ENCODE peak calls at places on chromosomes 11 and 22, in six cellular contexts. One of them, this sample, is unnamed.

GRCh38 chr22:30121988-30122387 is 41.7 kb downstream of the HORMAD2 start:
- ATAC-seq in left lobe of liver: no peak
- ATAC-seq in activated B cell treated with CpG ODN at 0.5 μM for 24 hours: no peak
- ATAC-seq in PC-3: no peak
- ATAC-seq in upper lobe of right lung: no peak
- ATAC-seq in left lung: no peak
- ATAC-seq in this sample: no peak

GRCh38 chr22:37762389-37762836 is 45.3 kb upstream of the GCAT start:
- ATAC-seq in left lobe of liver: no peak
- ATAC-seq in activated B cell treated with CpG ODN at 0.5 μM for 24 hours: no peak
- ATAC-seq in PC-3: no peak
- ATAC-seq in upper lobe of right lung: no peak
- ATAC-seq in left lung: no peak
- ATAC-seq in this sample: no peak

GRCh38 chr11:73157141-73158010 is 15.3 kb upstream of the FCHSD2 start:
- ATAC-seq in left lobe of liver: peak; percentile 42
- ATAC-seq in activated B cell treated with CpG ODN at 0.5 μM for 24 hours: peak; percentile 51
- ATAC-seq in PC-3: no peak
- ATAC-seq in upper lobe of right lung: peak; percentile 76
- ATAC-seq in left lung: peak; percentile 72
- ATAC-seq in this sample: peak; percentile 52

GRCh38 chr11:34588023-34588422 is 32.9 kb upstream of the EHF start:
- ATAC-seq in left lobe of liver: no peak
- ATAC-seq in activated B cell treated with CpG ODN at 0.5 μM for 24 hours: no peak
- ATAC-seq in PC-3: no peak
- ATAC-seq in upper lobe of right lung: no peak
- ATAC-seq in left lung: no peak
- ATAC-seq in this sample: no peak

GRCh38 chr11:131422491-131422890 is 52.1 kb downstream of the NTM start:
- ATAC-seq in left lobe of liver: no peak
- ATAC-seq in activated B cell treated with CpG ODN at 0.5 μM for 24 hours: no peak
- ATAC-seq in PC-3: no peak
- ATAC-seq in upper lobe of right lung: no peak
- ATAC-seq in left lung: peak; percentile 55
- ATAC-seq in this sample: no peak

GRCh38 chr11:7467652-7468051 is 17.7 kb upstream of the OLFML1 start:
- ATAC-seq in left lobe of liver: no peak
- ATAC-seq in activated B cell treated with CpG ODN at 0.5 μM for 24 hours: peak; percentile 18
- ATAC-seq in PC-3: no peak
- ATAC-seq in upper lobe of right lung: no peak
- ATAC-seq in left lung: no peak
- ATAC-seq in this sample: no peak

GRCh38 chr11:114295676-114296081 is 520 bp upstream of the NNMT start:
- ATAC-seq in left lobe of liver: no peak
- ATAC-seq in activated B cell treated with CpG ODN at 0.5 μM for 24 hours: no peak
- ATAC-seq in PC-3: no peak
- ATAC-seq in upper lobe of right lung: no peak
- ATAC-seq in left lung: peak; percentile 8
- ATAC-seq in this sample: peak; percentile 26

GRCh38 chr11:225734-226453 is 10.2 kb downstream of the SIRT3 start:
- ATAC-seq in left lobe of liver: no peak
- ATAC-seq in activated B cell treated with CpG ODN at 0.5 μM for 24 hours: peak; percentile 90
- ATAC-seq in PC-3: no peak
- ATAC-seq in upper lobe of right lung: peak; percentile 87
- ATAC-seq in left lung: peak; percentile 98
- ATAC-seq in this sample: no peak

GRCh38 chr11:59859695-59860094 is 6.6 kb downstream of the TCN1 start:
- ATAC-seq in left lobe of liver: no peak
- ATAC-seq in activated B cell treated with CpG ODN at 0.5 μM for 24 hours: no peak
- ATAC-seq in PC-3: no peak
- ATAC-seq in upper lobe of right lung: no peak
- ATAC-seq in left lung: no peak
- ATAC-seq in this sample: no peak

GRCh38 chr11:44016546-44017442 is 31.0 kb upstream of the ACCSL start:
- ATAC-seq in left lobe of liver: no peak
- ATAC-seq in activated B cell treated with CpG ODN at 0.5 μM for 24 hours: no peak
- ATAC-seq in PC-3: peak; percentile 18
- ATAC-seq in upper lobe of right lung: no peak
- ATAC-seq in left lung: no peak
- ATAC-seq in this sample: no peak

GRCh38 chr22:17945156-17945850 is 79.1 kb downstream of the MICAL3 start:
- ATAC-seq in left lobe of liver: no peak
- ATAC-seq in activated B cell treated with CpG ODN at 0.5 μM for 24 hours: no peak
- ATAC-seq in PC-3: no peak
- ATAC-seq in upper lobe of right lung: no peak
- ATAC-seq in left lung: no peak
- ATAC-seq in this sample: no peak

GRCh38 chr11:250274-250673 is 13.5 kb downstream of the PSMD13 start:
- ATAC-seq in left lobe of liver: no peak
- ATAC-seq in activated B cell treated with CpG ODN at 0.5 μM for 24 hours: no peak
- ATAC-seq in PC-3: no peak
- ATAC-seq in upper lobe of right lung: no peak
- ATAC-seq in left lung: no peak
- ATAC-seq in this sample: no peak

GRCh38 chr22:25161017-25161915 is 38.4 kb upstream of the CRYBB3 start:
- ATAC-seq in left lobe of liver: no peak
- ATAC-seq in activated B cell treated with CpG ODN at 0.5 μM for 24 hours: no peak
- ATAC-seq in PC-3: no peak
- ATAC-seq in upper lobe of right lung: no peak
- ATAC-seq in left lung: no peak
- ATAC-seq in this sample: no peak

GRCh38 chr11:32400196-32400595 is 35.1 kb downstream of the WT1 start:
- ATAC-seq in left lobe of liver: no peak
- ATAC-seq in activated B cell treated with CpG ODN at 0.5 μM for 24 hours: no peak
- ATAC-seq in PC-3: no peak
- ATAC-seq in upper lobe of right lung: no peak
- ATAC-seq in left lung: no peak
- ATAC-seq in this sample: peak; percentile 31

GRCh38 chr11:3972431-3972830 is 117.0 kb downstream of the STIM1 start:
- ATAC-seq in left lobe of liver: no peak
- ATAC-seq in activated B cell treated with CpG ODN at 0.5 μM for 24 hours: no peak
- ATAC-seq in PC-3: no peak
- ATAC-seq in upper lobe of right lung: no peak
- ATAC-seq in left lung: no peak
- ATAC-seq in this sample: no peak

GRCh38 chr11:88178211-88178610 is 3.0 kb upstream of the RAB38 start:
- ATAC-seq in left lobe of liver: no peak
- ATAC-seq in activated B cell treated with CpG ODN at 0.5 μM for 24 hours: no peak
- ATAC-seq in PC-3: no peak
- ATAC-seq in upper lobe of right lung: no peak
- ATAC-seq in left lung: no peak
- ATAC-seq in this sample: no peak

GRCh38 chr11:6850526-6850925 is 5.0 kb downstream of the OR10A5 start:
- ATAC-seq in left lobe of liver: no peak
- ATAC-seq in activated B cell treated with CpG ODN at 0.5 μM for 24 hours: no peak
- ATAC-seq in PC-3: no peak
- ATAC-seq in upper lobe of right lung: no peak
- ATAC-seq in left lung: no peak
- ATAC-seq in this sample: no peak

GRCh38 chr11:44865866-44866272 is 84.8 kb downstream of the TP53I11 start:
- ATAC-seq in left lobe of liver: peak; percentile 97
- ATAC-seq in activated B cell treated with CpG ODN at 0.5 μM for 24 hours: no peak
- ATAC-seq in PC-3: no peak
- ATAC-seq in upper lobe of right lung: no peak
- ATAC-seq in left lung: no peak
- ATAC-seq in this sample: no peak

GRCh38 chr22:44278234-44279058 is 34.3 kb downstream of the SHISAL1 start:
- ATAC-seq in left lobe of liver: no peak
- ATAC-seq in activated B cell treated with CpG ODN at 0.5 μM for 24 hours: no peak
- ATAC-seq in PC-3: no peak
- ATAC-seq in upper lobe of right lung: no peak
- ATAC-seq in left lung: no peak
- ATAC-seq in this sample: no peak

GRCh38 chr11:1017269-1018005 is 19.1 kb downstream of the MUC6 start:
- ATAC-seq in left lobe of liver: peak; percentile 25
- ATAC-seq in activated B cell treated with CpG ODN at 0.5 μM for 24 hours: no peak
- ATAC-seq in PC-3: peak; percentile 26
- ATAC-seq in upper lobe of right lung: peak; percentile 15
- ATAC-seq in left lung: peak; percentile 8
- ATAC-seq in this sample: no peak

GRCh38 chr11:63920126-63920869 is 3.3 kb upstream of the RCOR2 start:
- ATAC-seq in left lobe of liver: peak; percentile 63
- ATAC-seq in activated B cell treated with CpG ODN at 0.5 μM for 24 hours: no peak
- ATAC-seq in PC-3: no peak
- ATAC-seq in upper lobe of right lung: peak; percentile 44
- ATAC-seq in left lung: peak; percentile 41
- ATAC-seq in this sample: no peak

GRCh38 chr22:41908409-41909289 is 6.2 kb downstream of the SHISA8 start:
- ATAC-seq in left lobe of liver: peak; percentile 40
- ATAC-seq in activated B cell treated with CpG ODN at 0.5 μM for 24 hours: no peak
- ATAC-seq in PC-3: no peak
- ATAC-seq in upper lobe of right lung: no peak
- ATAC-seq in left lung: no peak
- ATAC-seq in this sample: no peak

GRCh38 chr11:278001-278951 is at the start of gene NLRP6:
- ATAC-seq in left lobe of liver: no peak
- ATAC-seq in activated B cell treated with CpG ODN at 0.5 μM for 24 hours: no peak
- ATAC-seq in PC-3: no peak
- ATAC-seq in upper lobe of right lung: no peak
- ATAC-seq in left lung: no peak
- ATAC-seq in this sample: no peak

GRCh38 chr11:64078294-64078693 is 42.6 kb downstream of the FLRT1 start:
- ATAC-seq in left lobe of liver: no peak
- ATAC-seq in activated B cell treated with CpG ODN at 0.5 μM for 24 hours: no peak
- ATAC-seq in PC-3: no peak
- ATAC-seq in upper lobe of right lung: no peak
- ATAC-seq in left lung: no peak
- ATAC-seq in this sample: peak; percentile 65

GRCh38 chr22:38184788-38185187 is 3.2 kb upstream of the PLA2G6 start:
- ATAC-seq in left lobe of liver: no peak
- ATAC-seq in activated B cell treated with CpG ODN at 0.5 μM for 24 hours: no peak
- ATAC-seq in PC-3: no peak
- ATAC-seq in upper lobe of right lung: no peak
- ATAC-seq in left lung: no peak
- ATAC-seq in this sample: no peak

GRCh38 chr22:31281733-31282132 is 10.6 kb downstream of the PIK3IP1 start:
- ATAC-seq in left lobe of liver: no peak
- ATAC-seq in activated B cell treated with CpG ODN at 0.5 μM for 24 hours: no peak
- ATAC-seq in PC-3: no peak
- ATAC-seq in upper lobe of right lung: no peak
- ATAC-seq in left lung: no peak
- ATAC-seq in this sample: no peak

This sample was measured in SK-N-SH treated with all-trans-retinoic acid at 6 μM for 48 hours.